ENCODE peak calls at places on chromosome 16, in seven cellular contexts. S, B, E, M, U, A and N are unnamed samples.

GRCh38 chr16:2257726-2258125 is 6.3 kb upstream of the ECI1 start:
- DNase-seq in A (no peak), E (no peak), S (no peak), U (no peak), B (no peak), M (no peak), N (no peak)

GRCh38 chr16:8867483-8868271 is 1.1 kb downstream of the CARHSP1 start:
- DNase-seq in S (no peak), E (peak), B (no peak), A (peak), U (no peak), M (no peak), N (no peak)

GRCh38 chr16:23557779-23558330 is 328 bp downstream of the UBFD1 start:
- DNase-seq in U (peak), A (peak), M (no peak), S (peak), B (no peak), E (peak), N (no peak)

GRCh38 chr16:66660422-66661209 is 35.9 kb downstream of the CMTM4 start:
- DNase-seq in B (peak), U (no peak), E (peak), A (peak), M (peak), S (peak), N (peak)

GRCh38 chr16:54135361-54136275 is 151.0 kb downstream of the IRX3 start:
- DNase-seq in E (no peak), S (peak), M (no peak), U (no peak), B (peak), A (peak), N (peak)

GRCh38 chr16:48936811-48937210 is 326.8 kb upstream of the N4BP1 start:
- DNase-seq in U (no peak), A (no peak), B (no peak), S (no peak), E (no peak), M (no peak), N (no peak)

GRCh38 chr16:83772806-83773205 is 35.0 kb upstream of the HSBP1 start:
- DNase-seq in B (no peak), A (no peak), E (no peak), S (no peak), U (no peak), M (no peak), N (no peak)

GRCh38 chr16:71358464-71359031 is at the start of gene CALB2:
- DNase-seq in E (peak), B (peak), A (peak), S (peak), M (peak), U (peak), N (peak)

GRCh38 chr16:84834403-84834772 is 14.6 kb downstream of the CRISPLD2 start:
- DNase-seq in S (peak), E (no peak), A (peak), U (no peak), M (no peak), B (no peak), N (no peak)

GRCh38 chr16:1812732-1813163 is 13.9 kb downstream of the HAGH start:
- DNase-seq in S (peak), E (peak), B (peak), U (peak), A (peak), M (no peak), N (peak)

GRCh38 chr16:51880776-51881175 is 666.2 kb downstream of the TOX3 start:
- DNase-seq in U (no peak), M (peak), B (peak), E (peak), A (peak), S (peak), N (peak)

GRCh38 chr16:88384222-88385111 is 1.7 kb downstream of the ZNF469 start:
- DNase-seq in U (no peak), B (no peak), A (no peak), M (no peak), S (no peak), E (no peak), N (no peak)

GRCh38 chr16:24396350-24397271 is 140.5 kb downstream of the CACNG3 start:
- DNase-seq in A (no peak), B (no peak), E (no peak), M (no peak), S (no peak), U (no peak), N (no peak)

GRCh38 chr16:50638816-50639670 is 42.1 kb downstream of the SNX20 start:
- DNase-seq in U (no peak), A (no peak), B (no peak), E (no peak), S (no peak), M (no peak), N (no peak)

GRCh38 chr16:69107311-69107962 is 2.0 kb downstream of the HAS3 start:
- DNase-seq in U (no peak), E (peak), S (peak), M (peak), B (no peak), A (peak), N (peak)

GRCh38 chr16:68081796-68082567 is 3.2 kb upstream of the NFATC3 start:
- DNase-seq in A (no peak), S (no peak), E (no peak), M (no peak), B (no peak), U (no peak), N (no peak)

GRCh38 chr16:12150600-12150999 is 174.1 kb downstream of the SNX29 start:
- DNase-seq in S (no peak), U (no peak), B (no peak), M (no peak), A (no peak), E (no peak), N (no peak)

GRCh38 chr16:86298166-86299131 is 211.9 kb upstream of the FOXF1 start:
- DNase-seq in A (peak), B (no peak), S (peak), E (no peak), M (no peak), U (no peak), N (no peak)

GRCh38 chr16:88591577-88592021 is 21.4 kb downstream of the ZC3H18 start:
- DNase-seq in S (peak), A (no peak), U (no peak), E (no peak), M (no peak), B (no peak), N (no peak)

GRCh38 chr16:70700101-70701020 is 14.5 kb upstream of the MTSS2 start:
- DNase-seq in M (no peak), E (no peak), B (no peak), S (no peak), A (no peak), U (no peak), N (peak)